ENCODE peak calls at places on chromosomes 12 and 14, in six cellular contexts. H, P, W, G, K and X are unnamed samples.

GRCh38 chr12:108696111-108696995 is 35.0 kb downstream of the CORO1C start:
- DNase-seq in P (peak), W (peak), K (no peak), G (peak), H (no peak), X (no peak)

GRCh38 chr12:104665296-104665695 is 208.5 kb downstream of the CHST11 start:
- DNase-seq in H (no peak), P (no peak), G (no peak), W (no peak), K (no peak), X (no peak)

GRCh38 chr12:92301329-92301728 is 155.7 kb upstream of the BTG1 start:
- DNase-seq in P (no peak), H (no peak), G (no peak), W (no peak), K (no peak), X (no peak)

GRCh38 chr14:101972126-101972785 is 7.9 kb downstream of the DYNC1H1 start:
- DNase-seq in P (peak), W (peak), G (peak), H (no peak), K (peak), X (no peak)

GRCh38 chr12:88960213-88960878 is 380.1 kb upstream of the KITLG start:
- DNase-seq in W (peak), P (peak), H (no peak), K (no peak), G (no peak), X (no peak)

GRCh38 chr14:70812124-70812818 is 3.0 kb upstream of the MAP3K9 start:
- DNase-seq in W (no peak), H (no peak), K (no peak), G (no peak), P (no peak), X (no peak)

GRCh38 chr12:119061208-119061796 is 80.0 kb downstream of the SRRM4 start:
- DNase-seq in W (peak), P (peak), K (peak), H (peak), G (no peak), X (peak)

GRCh38 chr14:20857207-20857606 is 34.0 kb upstream of the RNASE3 start:
- DNase-seq in G (no peak), K (no peak), W (no peak), H (no peak), P (no peak), X (no peak)

GRCh38 chr12:93662961-93663728 is 14.0 kb upstream of the CRADD start:
- DNase-seq in G (no peak), K (no peak), W (peak), P (no peak), H (no peak), X (no peak)

GRCh38 chr12:70994217-70994788 is 73.8 kb upstream of the PTPRR start:
- DNase-seq in G (peak), P (peak), K (no peak), H (no peak), W (peak), X (no peak)

GRCh38 chr12:8828514-8829127 is 6.2 kb downstream of the A2ML1 start:
- DNase-seq in G (no peak), K (no peak), W (no peak), P (no peak), H (no peak), X (no peak)

GRCh38 chr12:8819676-8819980 is 2.8 kb upstream of the A2ML1 start:
- DNase-seq in W (peak), K (no peak), G (no peak), P (no peak), H (no peak), X (no peak)

GRCh38 chr12:8822298-8822697 is at the start of gene A2ML1:
- DNase-seq in W (no peak), P (no peak), G (no peak), H (no peak), K (no peak), X (no peak)

GRCh38 chr12:8827551-8828347 is 5.3 kb downstream of the A2ML1 start:
- DNase-seq in P (no peak), G (no peak), H (no peak), K (no peak), W (no peak), X (no peak)

DNA sequence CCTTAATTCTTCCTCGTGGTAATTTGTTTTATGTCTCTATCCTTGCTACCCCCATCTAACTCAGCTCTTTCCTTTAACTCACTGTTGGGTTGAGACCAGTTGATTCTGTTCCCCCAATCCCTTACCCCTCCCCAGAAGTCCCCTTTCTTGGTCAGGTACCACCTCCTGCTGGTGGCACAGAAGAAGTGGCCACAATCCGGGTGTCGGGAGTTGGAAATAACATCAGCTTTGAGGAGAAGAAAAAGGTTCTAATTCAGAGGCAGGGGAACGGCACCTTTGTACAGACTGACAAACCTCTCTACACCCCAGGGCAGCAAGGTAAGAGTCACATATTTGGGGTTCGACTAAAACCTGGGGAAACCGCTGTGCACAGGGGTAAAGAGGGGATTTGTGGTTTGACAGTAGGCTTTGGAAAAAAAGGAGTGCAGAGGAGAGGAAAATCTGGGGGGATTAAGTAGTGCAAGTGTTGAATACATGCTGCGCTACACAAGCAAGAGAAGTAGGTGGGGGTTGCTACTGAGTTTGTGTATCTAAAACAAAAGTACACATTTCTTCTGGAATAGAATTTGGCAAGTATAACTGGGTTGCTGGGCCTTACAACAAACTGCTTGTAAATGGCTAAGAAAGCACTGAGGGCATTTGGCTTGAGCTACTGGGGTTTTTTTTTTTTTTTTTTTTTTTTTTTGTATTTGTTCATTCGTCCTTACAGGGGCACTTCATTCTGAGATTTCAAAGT is 1.3 kb downstream of the A2ML1 start:
- DNase-seq in W (peak), P (peak), H (peak), K (no peak), G (no peak), X (no peak)
- TF ChIP-seq CTCF in W (peak), P (peak), H (peak), K (peak), G (peak), X (peak)

DNA sequence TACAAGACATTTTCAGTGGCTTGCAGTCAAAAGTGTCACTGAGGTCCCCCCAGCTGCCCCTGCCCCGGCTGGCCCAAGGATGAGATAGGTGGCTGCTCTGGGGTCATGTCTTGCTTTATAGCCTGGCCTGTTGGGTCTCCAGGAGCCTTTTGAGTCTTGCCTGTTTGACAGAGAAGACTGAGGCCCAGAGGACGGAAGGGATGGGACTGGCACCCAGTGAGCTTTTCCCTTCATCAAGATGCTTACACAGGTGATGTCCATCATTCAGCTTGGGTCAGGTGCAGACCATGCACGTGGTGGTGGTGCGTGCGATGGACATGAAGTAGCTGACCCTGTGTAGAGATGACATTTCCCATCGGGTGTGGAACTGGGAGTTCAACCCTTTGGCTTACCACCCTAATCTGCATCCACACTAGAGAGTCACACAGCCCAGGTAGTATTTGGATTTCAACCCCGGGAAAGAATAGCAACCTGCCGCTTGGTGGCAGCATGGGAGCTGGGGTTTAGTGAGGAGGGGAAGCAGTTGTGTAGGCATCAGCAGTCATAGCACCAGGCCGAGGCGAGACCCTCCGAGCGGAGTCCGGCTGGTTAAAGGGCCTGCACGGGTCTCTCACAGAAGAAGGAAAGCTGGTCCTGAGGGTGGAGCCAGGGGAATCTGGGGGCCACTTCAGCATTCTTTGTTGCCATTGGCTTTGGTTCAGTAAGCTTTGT is 12.2 kb downstream of the CKB start:
- DNase-seq in P (no peak), W (no peak), G (no peak), K (no peak), H (no peak), X (peak)
- TF ChIP-seq CTCF in P (no peak), W (no peak), G (no peak), K (no peak), H (no peak), X (no peak)

GRCh38 chr12:55728932-55729591 is at the start of gene CD63:
- DNase-seq in G (no peak), W (peak), K (peak), H (peak), P (peak), X (peak)
- TF ChIP-seq CTCF in G (no peak), W (no peak), K (no peak), H (no peak), P (no peak), X (peak)

GRCh38 chr12:14367097-14367661 is 1.7 kb downstream of the ATF7IP start:
- DNase-seq in P (peak), K (no peak), G (no peak), H (no peak), W (peak), X (peak)

GRCh38 chr12:14362347-14362746 is 3.1 kb upstream of the ATF7IP start:
- DNase-seq in W (no peak), K (no peak), G (no peak), P (no peak), H (no peak), X (peak)

GRCh38 chr12:14366211-14366762 is 805 bp downstream of the ATF7IP start:
- DNase-seq in H (no peak), W (peak), K (no peak), P (no peak), G (peak), X (no peak)

GRCh38 chr12:14364583-14365271 is 755 bp upstream of the ATF7IP start:
- DNase-seq in G (no peak), K (no peak), P (no peak), H (no peak), W (no peak), X (no peak)

DNA sequence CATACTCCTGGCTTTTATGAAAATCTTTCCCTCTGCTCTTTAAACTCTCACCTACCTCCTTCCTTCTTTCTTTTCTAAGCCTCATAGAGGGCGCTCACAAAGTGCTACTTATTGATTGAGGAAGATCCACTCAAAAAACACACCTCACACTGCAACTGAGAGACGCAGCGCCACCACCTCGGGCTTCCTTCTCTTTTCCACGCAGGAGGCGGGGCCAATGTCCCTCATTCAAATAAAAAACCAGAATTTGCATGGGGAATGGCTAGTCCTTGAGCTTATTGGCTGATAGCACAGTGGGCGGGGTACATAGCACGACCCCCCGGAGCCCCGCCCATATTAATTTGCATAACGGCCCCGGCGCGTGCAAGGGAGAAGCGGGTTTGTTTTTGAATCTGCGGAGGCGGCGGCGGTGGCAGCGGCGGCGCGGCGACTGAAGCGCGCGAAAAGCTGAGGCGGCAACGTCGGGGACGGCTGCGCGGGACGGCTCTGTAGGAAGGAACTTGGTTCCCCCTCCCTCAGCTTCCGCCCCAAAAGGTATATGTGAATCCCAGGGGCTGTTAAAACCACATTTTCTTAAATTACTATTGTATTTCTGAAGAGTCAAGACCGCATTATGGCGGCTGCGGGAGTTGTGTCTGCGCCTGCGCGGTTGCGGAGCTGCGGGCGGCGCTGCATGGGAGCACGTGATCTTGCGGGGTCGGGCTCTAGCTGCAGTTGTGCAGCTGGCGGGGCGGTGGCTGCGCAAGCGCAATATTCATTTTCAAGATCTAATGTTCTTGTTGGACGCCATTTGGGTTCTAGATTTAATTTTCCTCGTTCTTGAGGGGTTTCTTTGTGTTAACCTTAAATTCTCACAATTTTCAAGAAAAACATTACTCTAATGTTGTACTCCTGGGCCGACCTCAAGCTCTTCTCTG is at the start of gene ATF7IP:
- DNase-seq in P (peak), K (peak), W (peak), G (peak), H (peak), X (peak)
- TF ChIP-seq CTCF in P (peak), K (no peak), W (peak), G (peak), H (peak), X (peak)

DNA sequence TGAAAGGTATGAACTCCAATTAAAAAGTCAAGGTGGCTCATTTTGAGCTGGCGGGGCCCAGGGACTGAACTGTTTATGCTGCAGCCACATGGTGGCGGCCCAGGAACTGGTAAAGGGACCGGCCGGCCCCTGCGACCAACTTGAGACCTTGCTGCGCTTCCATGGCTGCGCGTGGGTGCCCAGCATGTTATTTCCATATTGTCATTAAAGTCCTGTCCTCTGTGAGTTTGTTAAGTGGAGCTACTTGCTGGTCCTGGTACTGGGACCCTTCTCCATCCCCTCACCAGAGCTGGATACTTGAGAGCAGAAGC is 62.3 kb downstream of the BEGAIN start:
- DNase-seq in G (no peak), P (no peak), K (no peak), H (peak), W (peak), X (peak)
- TF ChIP-seq CTCF in G (no peak), P (peak), K (no peak), H (peak), W (peak), X (peak)

GRCh38 chr12:57109207-57110160 is 1.7 kb downstream of the STAT6 start:
- DNase-seq in K (no peak), H (no peak), G (no peak), W (no peak), P (no peak), X (no peak)

GRCh38 chr12:57110189-57111045 is 745 bp downstream of the STAT6 start:
- DNase-seq in P (no peak), G (no peak), K (peak), H (peak), W (peak), X (peak)

GRCh38 chr12:57111046-57111698 is at the start of gene STAT6:
- DNase-seq in H (peak), K (peak), G (peak), W (peak), P (peak), X (peak)

GRCh38 chr12:57116580-57117281 is 5.6 kb upstream of the STAT6 start:
- DNase-seq in H (no peak), K (no peak), G (no peak), W (no peak), P (no peak), X (no peak)

GRCh38 chr12:57112492-57113294 is 1.5 kb upstream of the STAT6 start:
- DNase-seq in G (no peak), W (no peak), P (no peak), H (no peak), K (no peak), X (no peak)
- TF ChIP-seq CTCF in G (peak), W (no peak), P (peak), H (peak), K (peak), X (peak)

DNA sequence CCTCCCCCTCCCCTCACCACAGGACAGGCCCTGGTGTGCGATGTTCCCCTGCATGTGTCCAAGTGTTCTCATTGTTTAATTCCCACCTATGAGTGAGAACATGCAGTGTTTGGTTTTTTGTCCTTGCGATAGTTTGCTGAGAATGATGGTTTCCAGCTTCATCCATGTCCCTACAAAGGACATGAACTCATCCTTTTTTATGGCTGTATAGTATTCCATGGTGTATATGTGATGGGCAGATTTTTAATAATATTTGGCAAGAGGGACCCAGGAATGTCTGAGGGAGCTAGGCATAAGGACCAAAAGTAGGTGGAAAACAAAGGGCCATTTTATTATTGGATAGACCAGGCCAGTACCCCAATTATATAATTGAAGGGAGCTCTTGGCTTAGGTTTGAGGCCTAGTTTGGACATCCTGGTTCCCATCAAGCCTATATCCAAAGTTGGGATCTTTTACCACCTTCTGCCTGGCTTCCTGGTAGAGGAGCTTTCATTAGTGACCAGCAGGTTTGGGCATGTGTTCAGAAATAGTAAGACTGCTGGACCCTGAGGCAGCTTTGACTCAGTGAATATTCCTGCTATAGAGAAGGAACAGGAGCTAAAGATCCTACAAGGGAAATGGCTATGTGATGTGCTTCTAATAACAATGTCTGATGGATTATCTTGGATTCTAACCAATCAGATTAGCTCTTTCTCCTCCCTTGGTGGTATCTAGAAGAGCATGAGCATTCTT is 76.0 kb downstream of the CAND1 start:
- DNase-seq in H (no peak), W (no peak), G (no peak), K (no peak), P (no peak), X (no peak)
- TF ChIP-seq CTCF in H (no peak), W (no peak), G (no peak), K (no peak), P (no peak), X (no peak)